ENCODE peak calls at places on chromosomes 11 and 22, in six cellular contexts. One of them, this sample, is unnamed.

GRCh38 chr11:109291553-109291952 is 130.4 kb upstream of the C11orf87 start:
- DNase-seq in SJSA1: no peak
- DNase-seq in CD4-positive, CD25-positive, alpha-beta regulatory T cell: no peak
- DNase-seq in body of pancreas: no peak
- DNase-seq in upper lobe of right lung: no peak
- DNase-seq in mammary epithelial cell: peak
- DNase-seq in this sample: no peak

GRCh38 chr11:106276859-106277436 is 199.5 kb downstream of the AASDHPPT start:
- DNase-seq in SJSA1: no peak
- DNase-seq in body of pancreas: no peak
- DNase-seq in CD4-positive, CD25-positive, alpha-beta regulatory T cell: no peak
- DNase-seq in mammary epithelial cell: no peak
- DNase-seq in upper lobe of right lung: no peak
- DNase-seq in this sample: peak

GRCh38 chr22:31734512-31734911 is 15.4 kb downstream of the PRR14L start:
- DNase-seq in CD4-positive, CD25-positive, alpha-beta regulatory T cell: no peak
- DNase-seq in SJSA1: no peak
- DNase-seq in upper lobe of right lung: no peak
- DNase-seq in mammary epithelial cell: peak
- DNase-seq in body of pancreas: no peak
- DNase-seq in this sample: no peak

GRCh38 chr11:69674267-69674885 is 777 bp downstream of the LTO1 start:
- DNase-seq in SJSA1: peak
- DNase-seq in upper lobe of right lung: peak
- DNase-seq in CD4-positive, CD25-positive, alpha-beta regulatory T cell: no peak
- DNase-seq in body of pancreas: no peak
- DNase-seq in mammary epithelial cell: peak
- DNase-seq in this sample: no peak

GRCh38 chr22:23539135-23539838 is 40.8 kb downstream of the IGLL1 start:
- DNase-seq in mammary epithelial cell: peak
- DNase-seq in upper lobe of right lung: peak
- DNase-seq in body of pancreas: peak
- DNase-seq in CD4-positive, CD25-positive, alpha-beta regulatory T cell: peak
- DNase-seq in SJSA1: peak
- DNase-seq in this sample: peak

GRCh38 chr11:81570669-81571068 is 1163.0 kb downstream of the FAM181B start:
- DNase-seq in upper lobe of right lung: no peak
- DNase-seq in CD4-positive, CD25-positive, alpha-beta regulatory T cell: no peak
- DNase-seq in SJSA1: no peak
- DNase-seq in mammary epithelial cell: no peak
- DNase-seq in body of pancreas: no peak
- DNase-seq in this sample: no peak

GRCh38 chr11:78019808-78020207 is 3.3 kb downstream of the KCTD14 start:
- DNase-seq in body of pancreas: no peak
- DNase-seq in SJSA1: no peak
- DNase-seq in CD4-positive, CD25-positive, alpha-beta regulatory T cell: no peak
- DNase-seq in upper lobe of right lung: no peak
- DNase-seq in mammary epithelial cell: peak
- DNase-seq in this sample: no peak

GRCh38 chr11:100961633-100962032 is 168.0 kb downstream of the PGR start:
- DNase-seq in mammary epithelial cell: peak
- DNase-seq in SJSA1: no peak
- DNase-seq in CD4-positive, CD25-positive, alpha-beta regulatory T cell: no peak
- DNase-seq in upper lobe of right lung: no peak
- DNase-seq in body of pancreas: no peak
- DNase-seq in this sample: no peak

GRCh38 chr11:44348721-44349120 is 38.8 kb upstream of the ALX4 start:
- DNase-seq in body of pancreas: no peak
- DNase-seq in upper lobe of right lung: no peak
- DNase-seq in SJSA1: no peak
- DNase-seq in CD4-positive, CD25-positive, alpha-beta regulatory T cell: no peak
- DNase-seq in mammary epithelial cell: no peak
- DNase-seq in this sample: no peak

GRCh38 chr11:70525466-70525865 is 127.1 kb downstream of the CTTN start:
- DNase-seq in upper lobe of right lung: peak
- DNase-seq in mammary epithelial cell: no peak
- DNase-seq in body of pancreas: no peak
- DNase-seq in SJSA1: no peak
- DNase-seq in CD4-positive, CD25-positive, alpha-beta regulatory T cell: no peak
- DNase-seq in this sample: peak

GRCh38 chr22:48894064-48894671 is 933.5 kb downstream of the BRD1 start:
- DNase-seq in mammary epithelial cell: no peak
- DNase-seq in CD4-positive, CD25-positive, alpha-beta regulatory T cell: no peak
- DNase-seq in upper lobe of right lung: peak
- DNase-seq in SJSA1: peak
- DNase-seq in body of pancreas: no peak
- DNase-seq in this sample: no peak

GRCh38 chr11:96827164-96827563 is 437.4 kb downstream of the JRKL start:
- DNase-seq in body of pancreas: no peak
- DNase-seq in mammary epithelial cell: no peak
- DNase-seq in SJSA1: no peak
- DNase-seq in CD4-positive, CD25-positive, alpha-beta regulatory T cell: no peak
- DNase-seq in upper lobe of right lung: no peak
- DNase-seq in this sample: peak

GRCh38 chr22:37018815-37019308 is 385 bp downstream of the TST start:
- DNase-seq in upper lobe of right lung: peak
- DNase-seq in body of pancreas: peak
- DNase-seq in mammary epithelial cell: peak
- DNase-seq in CD4-positive, CD25-positive, alpha-beta regulatory T cell: peak
- DNase-seq in SJSA1: peak
- DNase-seq in this sample: peak

GRCh38 chr11:3056296-3057068 is 741 bp downstream of the CARS1 start:
- DNase-seq in upper lobe of right lung: no peak
- DNase-seq in mammary epithelial cell: peak
- DNase-seq in SJSA1: no peak
- DNase-seq in body of pancreas: peak
- DNase-seq in CD4-positive, CD25-positive, alpha-beta regulatory T cell: peak
- DNase-seq in this sample: no peak

GRCh38 chr11:12893787-12894672 is 115.1 kb upstream of the RASSF10 start:
- DNase-seq in CD4-positive, CD25-positive, alpha-beta regulatory T cell: peak
- DNase-seq in upper lobe of right lung: peak
- DNase-seq in SJSA1: peak
- DNase-seq in mammary epithelial cell: peak
- DNase-seq in body of pancreas: peak
- DNase-seq in this sample: peak

GRCh38 chr11:32141886-32142546 is 51.1 kb downstream of the RCN1 start:
- DNase-seq in mammary epithelial cell: no peak
- DNase-seq in upper lobe of right lung: no peak
- DNase-seq in SJSA1: no peak
- DNase-seq in CD4-positive, CD25-positive, alpha-beta regulatory T cell: no peak
- DNase-seq in body of pancreas: no peak
- DNase-seq in this sample: no peak

GRCh38 chr11:110525883-110526282 is 96.1 kb downstream of the FDX1 start:
- DNase-seq in CD4-positive, CD25-positive, alpha-beta regulatory T cell: no peak
- DNase-seq in SJSA1: no peak
- DNase-seq in body of pancreas: no peak
- DNase-seq in mammary epithelial cell: peak
- DNase-seq in upper lobe of right lung: no peak
- DNase-seq in this sample: no peak

GRCh38 chr22:47375621-47376321 is 613.3 kb downstream of the TBC1D22A start:
- DNase-seq in body of pancreas: no peak
- DNase-seq in CD4-positive, CD25-positive, alpha-beta regulatory T cell: no peak
- DNase-seq in mammary epithelial cell: no peak
- DNase-seq in SJSA1: no peak
- DNase-seq in upper lobe of right lung: peak
- DNase-seq in this sample: no peak

GRCh38 chr11:108916290-108916689 is 251.4 kb downstream of the DDX10 start:
- DNase-seq in CD4-positive, CD25-positive, alpha-beta regulatory T cell: no peak
- DNase-seq in SJSA1: no peak
- DNase-seq in upper lobe of right lung: no peak
- DNase-seq in body of pancreas: no peak
- DNase-seq in mammary epithelial cell: no peak
- DNase-seq in this sample: no peak

GRCh38 chr22:33438273-33438672 is 380.1 kb upstream of the SYN3 start:
- DNase-seq in mammary epithelial cell: peak
- DNase-seq in SJSA1: peak
- DNase-seq in upper lobe of right lung: no peak
- DNase-seq in body of pancreas: no peak
- DNase-seq in CD4-positive, CD25-positive, alpha-beta regulatory T cell: no peak
- DNase-seq in this sample: no peak

GRCh38 chr22:46568102-46568809 is 30.8 kb upstream of the CELSR1 start:
- DNase-seq in SJSA1: no peak
- DNase-seq in CD4-positive, CD25-positive, alpha-beta regulatory T cell: no peak
- DNase-seq in body of pancreas: no peak
- DNase-seq in mammary epithelial cell: no peak
- DNase-seq in upper lobe of right lung: no peak
- DNase-seq in this sample: no peak

GRCh38 chr11:26319906-26320305 is 12.0 kb upstream of the ANO3 start:
- DNase-seq in upper lobe of right lung: no peak
- DNase-seq in SJSA1: no peak
- DNase-seq in mammary epithelial cell: peak
- DNase-seq in CD4-positive, CD25-positive, alpha-beta regulatory T cell: no peak
- DNase-seq in body of pancreas: no peak
- DNase-seq in this sample: no peak

GRCh38 chr22:37560682-37561208 is 465 bp downstream of the CDC42EP1 start:
- DNase-seq in SJSA1: peak
- DNase-seq in body of pancreas: peak
- DNase-seq in upper lobe of right lung: peak
- DNase-seq in CD4-positive, CD25-positive, alpha-beta regulatory T cell: no peak
- DNase-seq in mammary epithelial cell: no peak
- DNase-seq in this sample: no peak

GRCh38 chr22:42670921-42671709 is 21.9 kb upstream of the CYB5R3 start:
- DNase-seq in body of pancreas: no peak
- DNase-seq in upper lobe of right lung: no peak
- DNase-seq in mammary epithelial cell: no peak
- DNase-seq in SJSA1: no peak
- DNase-seq in CD4-positive, CD25-positive, alpha-beta regulatory T cell: no peak
- DNase-seq in this sample: no peak

GRCh38 chr11:118623291-118623655 is 15.9 kb downstream of the PHLDB1 start:
- DNase-seq in upper lobe of right lung: no peak
- DNase-seq in SJSA1: no peak
- DNase-seq in mammary epithelial cell: peak
- DNase-seq in CD4-positive, CD25-positive, alpha-beta regulatory T cell: no peak
- DNase-seq in body of pancreas: no peak
- DNase-seq in this sample: no peak

GRCh38 chr22:42714308-42714707 is 6.4 kb downstream of the A4GALT start:
- DNase-seq in SJSA1: no peak
- DNase-seq in upper lobe of right lung: no peak
- DNase-seq in mammary epithelial cell: no peak
- DNase-seq in CD4-positive, CD25-positive, alpha-beta regulatory T cell: no peak
- DNase-seq in body of pancreas: no peak
- DNase-seq in this sample: no peak

GRCh38 chr11:47607380-47607779 is 13.2 kb upstream of the C1QTNF4 start:
- DNase-seq in body of pancreas: no peak
- DNase-seq in CD4-positive, CD25-positive, alpha-beta regulatory T cell: no peak
- DNase-seq in upper lobe of right lung: no peak
- DNase-seq in mammary epithelial cell: peak
- DNase-seq in SJSA1: no peak
- DNase-seq in this sample: no peak
- H3K27ac ChIP-seq in body of pancreas: no peak
- H3K27ac ChIP-seq in CD4-positive, CD25-positive, alpha-beta regulatory T cell: no peak
- H3K27ac ChIP-seq in upper lobe of right lung: no peak
- H3K27ac ChIP-seq in mammary epithelial cell: no peak
- H3K27ac ChIP-seq in SJSA1: no peak
- H3K27ac ChIP-seq in this sample: no peak

DNA sequence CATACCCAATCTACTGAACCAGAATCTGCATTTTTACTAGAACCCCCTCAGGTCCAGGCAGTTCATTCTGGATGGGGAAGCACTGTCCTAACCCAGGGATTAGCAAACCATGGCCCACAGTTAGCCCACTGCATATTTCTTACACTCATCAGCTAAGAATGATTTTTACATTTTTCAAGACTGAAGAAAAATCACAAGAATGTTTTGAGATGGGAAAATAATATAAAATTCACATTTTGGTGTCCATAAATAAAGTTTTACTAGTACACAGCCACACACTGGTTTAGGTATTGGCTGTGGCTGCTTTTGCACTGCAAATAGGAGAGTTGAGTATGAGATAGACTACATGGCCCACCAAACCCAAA is 59.4 kb downstream of the PPFIBP2 start:
- DNase-seq in body of pancreas: no peak
- DNase-seq in CD4-positive, CD25-positive, alpha-beta regulatory T cell: no peak
- DNase-seq in upper lobe of right lung: no peak
- DNase-seq in mammary epithelial cell: no peak
- DNase-seq in SJSA1: no peak
- DNase-seq in this sample: no peak
- H3K4me3 ChIP-seq in body of pancreas: no peak
- H3K4me3 ChIP-seq in CD4-positive, CD25-positive, alpha-beta regulatory T cell: no peak
- H3K4me3 ChIP-seq in upper lobe of right lung: no peak
- H3K4me3 ChIP-seq in mammary epithelial cell: no peak
- H3K4me3 ChIP-seq in SJSA1: no peak
- H3K4me3 ChIP-seq in this sample: no peak

DNA sequence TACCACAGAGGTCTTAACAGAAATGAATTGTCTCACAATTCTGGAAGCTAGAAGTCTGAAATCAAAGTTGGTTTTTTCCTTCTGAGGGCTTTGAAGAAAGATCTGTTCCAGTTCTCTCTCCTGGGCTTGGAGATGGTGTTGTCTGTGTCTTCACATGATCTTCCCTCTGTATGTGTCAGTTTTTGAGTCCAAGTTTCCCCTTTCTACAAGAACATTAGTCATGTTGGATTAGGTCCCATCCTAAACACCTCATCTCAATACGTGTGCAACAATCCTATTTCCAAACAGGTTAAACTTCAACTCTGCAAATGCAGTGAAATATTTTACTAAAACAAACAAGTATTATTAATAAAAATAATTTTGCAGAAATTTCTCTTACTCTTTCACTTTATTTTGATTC is 3.1 kb upstream of the PTS start:
- DNase-seq in SJSA1: no peak
- DNase-seq in body of pancreas: no peak
- DNase-seq in upper lobe of right lung: no peak
- DNase-seq in CD4-positive, CD25-positive, alpha-beta regulatory T cell: no peak
- DNase-seq in mammary epithelial cell: peak
- DNase-seq in this sample: no peak
- H3K27ac ChIP-seq in SJSA1: no peak
- H3K27ac ChIP-seq in body of pancreas: no peak
- H3K27ac ChIP-seq in upper lobe of right lung: no peak
- H3K27ac ChIP-seq in CD4-positive, CD25-positive, alpha-beta regulatory T cell: no peak
- H3K27ac ChIP-seq in mammary epithelial cell: no peak
- H3K27ac ChIP-seq in this sample: no peak

DNA sequence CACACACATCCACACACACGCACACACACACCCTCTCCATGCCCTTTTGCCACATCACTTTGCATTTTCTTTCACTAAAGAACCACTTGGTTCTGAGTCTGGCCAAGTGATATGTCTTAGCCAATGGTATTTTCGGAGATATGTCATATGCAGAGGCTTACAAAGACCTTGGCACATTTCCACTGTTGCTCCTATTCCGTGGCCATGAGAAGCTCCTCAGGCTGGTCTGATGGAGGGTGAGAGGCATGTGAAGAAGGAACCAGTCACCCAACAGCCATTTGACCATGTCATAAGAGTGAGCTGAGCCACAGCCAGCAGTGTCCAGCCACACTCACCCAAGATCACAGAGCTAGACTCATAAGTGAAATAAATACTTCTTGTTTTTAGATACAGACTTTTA is 212.6 kb upstream of the NAV2 start:
- DNase-seq in CD4-positive, CD25-positive, alpha-beta regulatory T cell: no peak
- DNase-seq in SJSA1: no peak
- DNase-seq in upper lobe of right lung: no peak
- DNase-seq in mammary epithelial cell: no peak
- DNase-seq in body of pancreas: no peak
- DNase-seq in this sample: no peak
- H3K4me3 ChIP-seq in CD4-positive, CD25-positive, alpha-beta regulatory T cell: no peak
- H3K4me3 ChIP-seq in SJSA1: no peak
- H3K4me3 ChIP-seq in upper lobe of right lung: no peak
- H3K4me3 ChIP-seq in mammary epithelial cell: no peak
- H3K4me3 ChIP-seq in body of pancreas: no peak
- H3K4me3 ChIP-seq in this sample: no peak

GRCh38 chr22:50314455-50315288 is 7.2 kb upstream of the PLXNB2 start:
- DNase-seq in upper lobe of right lung: peak
- DNase-seq in SJSA1: no peak
- DNase-seq in mammary epithelial cell: no peak
- DNase-seq in CD4-positive, CD25-positive, alpha-beta regulatory T cell: peak
- DNase-seq in body of pancreas: no peak
- DNase-seq in this sample: no peak
- H3K27ac ChIP-seq in upper lobe of right lung: peak
- H3K27ac ChIP-seq in SJSA1: no peak
- H3K27ac ChIP-seq in mammary epithelial cell: no peak
- H3K27ac ChIP-seq in CD4-positive, CD25-positive, alpha-beta regulatory T cell: peak
- H3K27ac ChIP-seq in body of pancreas: no peak
- H3K27ac ChIP-seq in this sample: no peak